ENCODE peak calls at places on chromosomes 3 and 15, in four cellular contexts. C is astrocyte, D is substantia nigra, P is mammary epithelial cell. I is an unnamed sample.
A peak's percentile ranks its signal among the peaks of the same experiment; 100 is the strongest.

GRCh38 chr3:57961828-57962447 is 46.3 kb upstream of the FLNB start:
- DNase-seq in C (no peak), D (no peak), P (peak; percentile 64), I (no peak)

GRCh38 chr15:89391685-89392257 is 57.1 kb upstream of the POLG start:
- DNase-seq in C (no peak), D (no peak), P (no peak), I (no peak)

GRCh38 chr3:8734908-8735307 is 1.3 kb downstream of the CAV3 start:
- DNase-seq in C (no peak), D (no peak), P (no peak), I (no peak)

GRCh38 chr15:80744411-80744810 is 34.8 kb upstream of the CEMIP start:
- DNase-seq in C (peak; percentile 5), D (no peak), P (no peak), I (no peak)

GRCh38 chr15:65981837-65982696 is 112.8 kb downstream of the RAB11A start:
- DNase-seq in C (no peak), D (no peak), P (peak; percentile 32), I (peak; percentile 67)

GRCh38 chr3:124529826-124530571 is 200.3 kb upstream of the UMPS start:
- DNase-seq in C (peak; percentile 27), D (peak; percentile 14), P (peak; percentile 58), I (peak; percentile 16)

GRCh38 chr3:112888388-112889085 is 41.9 kb upstream of the CD200R1L start:
- DNase-seq in C (peak; percentile 80), D (no peak), P (no peak), I (no peak)

GRCh38 chr3:124467980-124468902 is 262.0 kb upstream of the UMPS start:
- DNase-seq in C (peak; percentile 10), D (no peak), P (peak; percentile 24), I (peak; percentile 5)

GRCh38 chr3:67000006-67000405 is 1.9 kb downstream of the KBTBD8 start:
- DNase-seq in C (peak; percentile 51), D (no peak), P (peak; percentile 78), I (no peak)

GRCh38 chr3:50873376-50874157 is 198.8 kb downstream of the DOCK3 start:
- DNase-seq in C (no peak), D (no peak), P (no peak), I (no peak)

GRCh38 chr3:197195326-197195725 is 103.1 kb downstream of the DLG1 start:
- DNase-seq in C (no peak), D (no peak), P (no peak), I (no peak)

GRCh38 chr15:36365963-36366362 is 213.5 kb upstream of the CDIN1 start:
- DNase-seq in C (no peak), D (no peak), P (peak; percentile 41), I (no peak)

GRCh38 chr15:71296032-71296686 is 180.9 kb downstream of the THSD4 start:
- DNase-seq in C (peak; percentile 91), D (no peak), P (peak; percentile 93), I (no peak)

GRCh38 chr3:153704115-153704514 is 417.1 kb upstream of the ARHGEF26 start:
- DNase-seq in C (no peak), D (no peak), P (peak; percentile 17), I (no peak)

GRCh38 chr15:76345880-76346665 is 9.5 kb downstream of the ISL2 start:
- DNase-seq in C (no peak), D (no peak), P (no peak), I (no peak)

GRCh38 chr3:44886561-44886960 is 12.2 kb downstream of the TGM4 start:
- DNase-seq in C (peak; percentile 9), D (no peak), P (peak; percentile 94), I (no peak)

GRCh38 chr3:111210866-111211564 is 139.4 kb downstream of the NECTIN3 start:
- DNase-seq in C (peak; percentile 27), D (no peak), P (no peak), I (no peak)

GRCh38 chr3:124826703-124827102 is 60.5 kb downstream of the ITGB5 start:
- DNase-seq in C (peak; percentile 95), D (no peak), P (peak; percentile 77), I (no peak)

GRCh38 chr15:56672721-56673120 is 60.6 kb downstream of the ZNF280D start:
- DNase-seq in C (peak; percentile 84), D (no peak), P (no peak), I (no peak)

GRCh38 chr3:183884097-183884436 is 613 bp downstream of the PARL start:
- DNase-seq in C (no peak), D (no peak), P (no peak), I (no peak)

GRCh38 chr15:40939909-40940801 is 11.0 kb downstream of the DLL4 start:
- DNase-seq in C (no peak), D (no peak), P (no peak), I (no peak)
- H3K27ac ChIP-seq in C (no peak overlapping the region), D (peak overlapping the region; percentile 30), P (no peak overlapping the region), I (no peak overlapping the region)

GRCh38 chr3:105744202-105744601 is 124.6 kb downstream of the CBLB start:
- DNase-seq in C (peak; percentile 13), D (no peak), P (no peak), I (no peak)

GRCh38 chr3:105746226-105746996 is 122.4 kb downstream of the CBLB start:
- DNase-seq in C (peak; percentile 9), D (no peak), P (no peak), I (no peak)

GRCh38 chr3:105747621-105748165 is 121.1 kb downstream of the CBLB start:
- DNase-seq in C (no peak), D (no peak), P (no peak), I (no peak)

GRCh38 chr3:105745046-105745445 is 123.8 kb downstream of the CBLB start:
- DNase-seq in C (no peak), D (no peak), P (no peak), I (no peak)

GRCh38 chr3:105747056-105747455 is 121.8 kb downstream of the CBLB start:
- DNase-seq in C (peak; percentile 81), D (no peak), P (peak; percentile 41), I (no peak)
- H3K27ac ChIP-seq in C (no peak overlapping the region), D (no peak overlapping the region), P (no peak overlapping the region), I (no peak overlapping the region)

GRCh38 chr3:4306860-4307259 is 3.7 kb downstream of the SETMAR start:
- DNase-seq in C (no peak), D (no peak), P (peak; percentile 32), I (no peak)
- H3K27ac ChIP-seq in C (no peak overlapping the region), D (peak overlapping the region; percentile 37), P (no peak overlapping the region), I (peak overlapping the region; percentile 53)

DNA sequence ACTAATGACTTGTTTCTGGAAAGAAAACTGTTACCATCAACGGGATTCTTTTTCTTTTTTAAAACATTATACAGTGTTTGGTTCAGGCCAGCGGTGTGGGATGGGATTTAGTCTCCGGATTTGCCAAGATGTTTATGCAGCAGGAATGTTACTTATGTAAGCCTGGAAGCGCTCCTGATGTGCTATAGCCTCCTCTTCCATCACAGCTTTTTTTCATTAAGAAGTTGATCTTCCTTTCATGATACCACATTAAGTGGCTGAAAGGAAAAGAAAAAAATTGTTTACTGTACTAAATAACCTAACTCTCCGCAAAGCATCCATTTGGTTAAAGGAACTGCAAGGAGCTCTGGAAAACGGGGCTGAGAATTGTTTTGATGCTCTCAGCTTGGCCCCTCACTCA is 120.5 kb upstream of the ALDH1A3 start:
- DNase-seq in C (peak; percentile 71), D (no peak), P (no peak), I (no peak)
- H3K27ac ChIP-seq in C (no peak overlapping the region), D (no peak overlapping the region), P (no peak overlapping the region), I (no peak overlapping the region)

DNA sequence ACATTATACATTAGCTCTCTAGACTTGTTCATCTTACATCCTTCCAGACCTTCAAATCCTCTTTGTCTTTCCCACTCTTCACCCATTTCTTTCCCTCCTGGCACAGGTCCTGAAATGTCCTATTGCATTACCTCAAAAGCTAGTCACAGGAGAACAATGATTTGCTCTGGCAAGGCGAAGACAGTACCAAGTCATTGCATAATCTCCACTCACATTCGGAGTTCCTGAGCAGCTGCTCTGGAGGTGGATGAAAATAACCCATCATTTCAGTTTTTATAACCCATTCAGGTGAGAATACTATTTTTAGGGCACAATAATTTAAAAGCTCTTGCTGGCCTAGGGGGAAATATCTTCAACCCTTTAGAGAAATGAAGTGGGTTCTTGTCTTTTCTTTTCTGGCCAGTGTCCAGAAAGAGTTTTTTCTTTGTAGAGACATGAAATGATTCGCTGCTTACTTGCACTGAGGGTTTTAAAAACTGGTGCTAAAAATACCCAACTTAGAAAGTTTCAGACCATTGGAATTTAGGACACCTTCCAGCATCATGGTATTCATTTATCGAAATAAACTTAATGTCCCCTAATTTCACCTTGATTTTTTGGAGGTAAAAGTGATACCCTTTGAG is 23.4 kb upstream of the DYNC1LI1 start:
- DNase-seq in C (peak; percentile 53), D (no peak), P (peak; percentile 67), I (no peak)
- H3K27ac ChIP-seq in C (no peak overlapping the region), D (no peak overlapping the region), P (no peak overlapping the region), I (no peak overlapping the region)

GRCh38 chr3:134873789-134874188 is 78.7 kb downstream of the EPHB1 start:
- DNase-seq in C (no peak), D (no peak), P (no peak), I (no peak)

GRCh38 chr3:134874737-134875413 is 79.8 kb downstream of the EPHB1 start:
- DNase-seq in C (peak; percentile 2), D (no peak), P (no peak), I (no peak)

GRCh38 chr3:134869153-134869726 is 74.2 kb downstream of the EPHB1 start:
- DNase-seq in C (no peak), D (no peak), P (no peak), I (no peak)

GRCh38 chr3:134872405-134872804 is 77.3 kb downstream of the EPHB1 start:
- DNase-seq in C (no peak), D (no peak), P (no peak), I (no peak)

GRCh38 chr3:134871818-134872217 is 76.8 kb downstream of the EPHB1 start:
- DNase-seq in C (no peak), D (no peak), P (no peak), I (no peak)
- H3K27ac ChIP-seq in C (no peak overlapping the region), D (no peak overlapping the region), P (no peak overlapping the region), I (no peak overlapping the region)

DNA sequence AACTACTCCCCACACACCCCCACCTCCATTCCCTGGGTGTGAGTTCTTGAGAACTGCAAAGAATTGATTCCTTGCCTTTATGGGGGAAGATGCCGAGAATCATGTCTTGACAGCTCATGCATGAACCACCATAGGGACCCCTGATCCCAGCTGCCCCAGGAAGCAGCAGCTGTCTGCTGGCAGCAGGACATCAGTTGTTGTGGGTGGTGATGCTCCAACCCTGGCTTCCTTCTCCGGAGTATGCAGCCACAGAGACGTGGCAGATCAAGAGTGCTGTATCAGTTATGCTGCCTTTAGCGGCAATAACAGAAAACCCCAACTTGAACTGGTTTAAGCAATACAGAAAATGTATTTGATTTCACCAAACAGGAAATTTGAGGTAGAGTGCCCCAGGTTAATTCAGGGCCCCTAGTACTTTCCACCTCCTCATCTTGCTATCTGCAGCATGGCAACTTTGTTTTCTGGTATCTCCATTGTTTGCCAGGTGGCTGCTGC is 92.2 kb upstream of the TNFAIP8L3 start:
- DNase-seq in C (no peak), D (no peak), P (no peak), I (no peak)
- H3K27ac ChIP-seq in C (no peak overlapping the region), D (no peak overlapping the region), P (no peak overlapping the region), I (no peak overlapping the region)

GRCh38 chr3:100103558-100104441 is 10.5 kb downstream of the FILIP1L start:
- DNase-seq in C (peak; percentile 87), D (no peak), P (peak; percentile 51), I (no peak)
- H3K27ac ChIP-seq in C (no peak overlapping the region), D (no peak overlapping the region), P (no peak overlapping the region), I (no peak overlapping the region)

I was measured in caudate nucleus.